ENCODE peak calls at places on chromosomes 5 and 9, in six cellular contexts. N is GM10248, Y is cardiac muscle cell, H is stomach, G is coronary artery, I is IMR-90. C is an unnamed sample.

GRCh38 chr5:93794954-93795353 is 53.6 kb upstream of the POU5F2 start:
- DNase-seq in N (no peak), Y (no peak), H (no peak), G (no peak), I (no peak), C (no peak)

GRCh38 chr5:66242050-66242449 is 98.0 kb downstream of the SREK1 start:
- DNase-seq in N (no peak), Y (no peak), H (no peak), G (no peak), I (no peak), C (no peak)

GRCh38 chr5:62460578-62460983 is 48.0 kb downstream of the IPO11 start:
- DNase-seq in N (peak; percentile 40), Y (peak; percentile 81), H (no peak), G (no peak), I (peak; percentile 68), C (no peak)

GRCh38 chr9:36893148-36893547 is 140.9 kb downstream of the PAX5 start:
- DNase-seq in N (no peak), Y (no peak), H (no peak), G (no peak), I (no peak), C (no peak)

GRCh38 chr9:82457281-82457680 is 468.7 kb downstream of the SPATA31D1 start:
- DNase-seq in N (no peak), Y (no peak), H (no peak), G (no peak), I (no peak), C (no peak)

GRCh38 chr5:126002222-126002897 is 420.8 kb upstream of the GRAMD2B start:
- DNase-seq in N (no peak), Y (peak; percentile 96), H (peak; percentile 68), G (peak; percentile 74), I (peak; percentile 85), C (no peak)

GRCh38 chr5:73826761-73827450 is 200.9 kb downstream of the ARHGEF28 start:
- DNase-seq in N (no peak), Y (peak; percentile 42), H (no peak), G (no peak), I (peak; percentile 93), C (no peak)

GRCh38 chr9:70421272-70422180 is 7.1 kb upstream of the KLF9 start:
- DNase-seq in N (no peak), Y (peak; percentile 79), H (no peak), G (no peak), I (peak; percentile 54), C (no peak)

GRCh38 chr9:136029556-136029955 is 65.5 kb downstream of the NACC2 start:
- DNase-seq in N (no peak), Y (no peak), H (no peak), G (no peak), I (no peak), C (no peak)

GRCh38 chr5:132456553-132457361 is 33.8 kb downstream of the IRF1 start:
- DNase-seq in N (peak; percentile 42), Y (peak; percentile 78), H (peak; percentile 62), G (no peak), I (no peak), C (no peak)

GRCh38 chr9:78383130-78383529 is 86.2 kb downstream of the PSAT1 start:
- DNase-seq in N (no peak), Y (peak; percentile 10), H (no peak), G (no peak), I (peak; percentile 45), C (no peak)

GRCh38 chr9:37859043-37859442 is 44.9 kb downstream of the SLC25A51 start:
- DNase-seq in N (no peak), Y (peak; percentile 22), H (no peak), G (no peak), I (peak; percentile 33), C (no peak)

GRCh38 chr5:80255425-80255751 is 460 bp downstream of the SERINC5 start:
- DNase-seq in N (no peak), Y (peak; percentile 68), H (peak; percentile 73), G (peak; percentile 85), I (peak; percentile 50), C (peak; percentile 75)

GRCh38 chr5:139687656-139688055 is 39.5 kb downstream of the CXXC5 start:
- DNase-seq in N (no peak), Y (no peak), H (peak; percentile 85), G (no peak), I (no peak), C (no peak)
- TF ChIP-seq CTCF in N (no peak), Y (no peak), H (no peak), G (no peak), I (no peak), C (no peak)

DNA sequence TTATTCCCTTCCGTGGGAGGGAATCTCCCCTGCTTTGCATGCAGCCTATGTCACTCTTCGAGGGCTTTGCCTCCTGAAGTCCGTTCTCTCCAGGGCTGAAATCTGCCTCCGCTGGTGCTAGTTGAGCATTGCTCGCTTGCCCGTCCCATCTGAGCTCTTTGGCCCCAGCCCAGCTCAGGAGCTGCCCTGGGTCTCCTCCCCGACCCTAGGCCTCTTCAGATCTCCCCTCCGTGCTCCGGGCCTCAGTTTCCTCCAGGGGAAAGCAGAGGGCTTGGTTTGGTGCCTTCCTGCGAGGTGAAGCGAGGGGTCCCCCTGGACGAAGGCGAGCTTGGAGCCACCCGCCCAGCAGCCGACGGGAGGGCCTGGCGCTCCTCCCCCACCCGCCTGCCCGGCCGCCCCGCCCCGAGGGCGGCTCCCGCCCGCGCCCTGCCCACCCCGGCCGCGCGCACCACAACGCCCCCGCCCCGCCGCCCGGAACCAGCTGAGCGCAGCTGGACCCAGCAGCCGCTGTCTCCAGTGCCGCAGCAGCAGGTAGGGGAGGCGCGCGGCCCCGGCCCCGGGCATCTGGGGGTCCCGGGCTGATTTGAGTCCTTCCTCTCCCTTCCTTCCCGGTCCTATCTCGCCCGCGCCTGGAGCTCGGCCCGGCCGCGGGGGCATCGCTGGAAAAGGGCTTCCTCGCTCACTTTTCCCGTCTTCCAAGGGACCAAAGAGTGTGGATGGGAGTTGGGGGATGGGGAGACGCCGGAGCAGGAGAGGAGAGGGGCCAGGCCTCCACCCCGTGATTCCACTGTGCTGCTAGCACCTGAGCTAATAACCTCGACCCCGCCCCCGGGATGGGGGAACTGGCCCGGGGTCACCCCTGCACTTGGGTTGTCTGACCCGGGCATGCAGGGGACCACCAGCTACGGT is at the start of gene GSN:
- DNase-seq in N (peak; percentile 87), Y (peak; percentile 68), H (peak; percentile 88), G (peak; percentile 88), I (peak; percentile 50), C (peak; percentile 69)
- TF ChIP-seq CTCF in N (no peak), Y (peak; percentile 17), H (no peak), G (no peak), I (no peak), C (no peak)

GRCh38 chr9:4984571-4985375 is at the start of gene JAK2:
- DNase-seq in N (peak; percentile 77), Y (peak; percentile 96), H (peak; percentile 90), G (peak; percentile 96), I (peak; percentile 93), C (peak; percentile 89)
- TF ChIP-seq CTCF in N (peak; percentile 65), Y (peak; percentile 35), H (peak; percentile 20), G (no peak), I (peak; percentile 57), C (peak; percentile 24)

DNA sequence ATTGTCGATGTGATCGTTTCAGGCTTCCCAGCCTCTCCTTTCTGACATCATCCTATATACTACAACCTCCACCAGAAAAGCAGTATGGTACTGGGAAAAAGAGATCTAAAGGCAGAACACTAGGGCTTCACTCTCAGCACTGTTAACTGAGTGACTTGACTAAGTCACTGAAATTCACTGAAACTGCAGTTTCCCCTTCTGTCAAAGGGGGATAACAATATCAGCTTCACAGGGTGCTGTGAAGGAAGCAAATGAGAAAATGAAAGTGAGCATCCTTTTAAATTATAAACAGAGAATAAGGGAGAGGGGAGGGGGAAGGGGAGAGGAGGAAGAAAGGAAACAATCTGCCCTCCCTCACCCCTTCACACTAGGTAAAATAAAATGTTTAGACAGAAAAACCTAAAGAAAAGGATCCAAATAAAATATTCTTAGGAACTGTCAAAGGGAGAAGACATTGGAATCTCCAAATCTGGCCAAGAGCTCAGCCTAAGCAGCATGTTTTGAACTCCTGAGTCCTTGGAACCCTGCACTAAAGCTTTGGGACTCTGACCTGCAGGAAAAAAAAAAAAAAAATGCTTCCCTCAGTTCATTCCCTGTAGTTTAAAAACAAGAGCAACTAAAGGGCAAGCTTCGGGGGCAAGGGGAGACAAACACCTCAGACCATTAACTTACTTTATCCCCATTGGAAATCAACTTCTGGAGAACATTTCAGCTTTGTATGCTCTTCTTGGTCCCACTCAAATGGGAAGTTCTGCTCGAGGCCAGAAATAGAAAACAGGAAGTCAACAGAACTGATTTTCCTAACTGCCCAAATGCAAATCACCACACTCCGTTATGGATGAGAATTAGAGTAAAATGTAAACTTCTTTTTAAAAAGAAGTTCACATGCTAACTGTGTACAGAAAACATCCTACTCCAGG is 178.3 kb downstream of the DEPDC1B start:
- DNase-seq in N (peak; percentile 44), Y (no peak), H (no peak), G (no peak), I (no peak), C (no peak)
- TF ChIP-seq CTCF in N (no peak), Y (no peak), H (no peak), G (no peak), I (no peak), C (no peak)

GRCh38 chr5:50320131-50320749 is 120.8 kb downstream of the EMB start:
- DNase-seq in N (no peak), Y (no peak), H (no peak), G (no peak), I (no peak), C (no peak)
- TF ChIP-seq CTCF in N (peak; percentile 29), Y (no peak), H (no peak), G (no peak), I (peak; percentile 22), C (peak; percentile 57)

DNA sequence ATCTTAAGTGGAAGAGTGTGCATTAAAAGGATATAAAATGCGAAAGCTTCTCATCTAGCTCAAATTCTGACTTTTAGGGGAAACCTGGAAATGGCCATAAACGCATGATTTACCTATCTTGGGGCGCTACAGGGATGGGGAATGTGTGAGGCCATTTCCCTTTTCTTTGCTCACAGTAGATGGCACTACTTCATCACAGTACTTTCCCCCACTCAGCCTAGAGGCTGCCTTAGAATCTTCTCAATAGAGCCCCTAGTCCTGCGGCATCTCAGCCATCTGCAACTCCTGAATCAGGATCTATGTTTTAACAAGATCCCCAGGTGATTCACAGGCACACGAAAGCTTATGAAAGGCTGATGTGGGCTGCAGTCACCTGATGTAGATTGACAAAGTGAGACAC is 110.8 kb downstream of the LHFPL2 start:
- DNase-seq in N (peak; percentile 49), Y (peak; percentile 77), H (no peak), G (peak; percentile 46), I (peak; percentile 68), C (peak; percentile 42)
- TF ChIP-seq CTCF in N (peak; percentile 54), Y (peak; percentile 69), H (peak; percentile 26), G (no peak), I (peak; percentile 71), C (no peak)

GRCh38 chr5:159667286-159667685 is 249.0 kb upstream of the ADRA1B start:
- DNase-seq in N (no peak), Y (no peak), H (no peak), G (no peak), I (no peak), C (no peak)
- TF ChIP-seq CTCF in N (no peak), Y (no peak), H (no peak), G (no peak), I (no peak), C (no peak)

GRCh38 chr9:106560540-106560939 is 302.4 kb upstream of the ZNF462 start:
- DNase-seq in N (no peak), Y (no peak), H (no peak), G (no peak), I (no peak), C (no peak)
- TF ChIP-seq CTCF in N (no peak), Y (no peak), H (no peak), G (no peak), I (no peak), C (no peak)